ENCODE peak calls at places on chromosomes 3 and 15, in ten cellular contexts. U, Z, R, W, N, X, S, B, I and F are unnamed samples.

GRCh38 chr3:94020293-94020692 is 8.1 kb downstream of the STX19 start:
- DNase-seq in U (no peak), Z (no peak), R (no peak), W (no peak), N (no peak), X (no peak), S (no peak), B (no peak), I (no peak), F (no peak)

GRCh38 chr15:69996842-69997478 is 100.8 kb downstream of the TLE3 start:
- DNase-seq in U (no peak), Z (no peak), R (no peak), W (peak; percentile 85), N (peak; percentile 31), X (no peak), S (no peak), B (no peak), I (no peak), F (no peak)

GRCh38 chr3:143242101-143242500 is 122.5 kb downstream of the CHST2 start:
- DNase-seq in U (no peak), Z (peak; percentile 15), R (peak; percentile 61), W (no peak), N (no peak), X (no peak), S (no peak), B (no peak), I (peak; percentile 63), F (no peak)

GRCh38 chr3:128922804-128923459 is 43.5 kb downstream of the ACAD9 start:
- DNase-seq in U (no peak), Z (no peak), R (no peak), W (no peak), N (no peak), X (no peak), S (no peak), B (no peak), I (no peak), F (no peak)

GRCh38 chr3:32448686-32449474 is 53.8 kb downstream of the CMTM6 start:
- DNase-seq in U (no peak), Z (no peak), R (no peak), W (no peak), N (no peak), X (no peak), S (no peak), B (no peak), I (no peak), F (peak; percentile 37)

GRCh38 chr3:106821801-106822200 is 555.4 kb upstream of the CCDC54 start:
- DNase-seq in U (no peak), Z (no peak), R (no peak), W (no peak), N (no peak), X (no peak), S (no peak), B (no peak), I (no peak), F (no peak)

GRCh38 chr15:87033056-87033455 is 953.4 kb downstream of the AGBL1 start:
- DNase-seq in U (no peak), Z (no peak), R (peak; percentile 19), W (no peak), N (peak; percentile 46), X (no peak), S (peak; percentile 42), B (no peak), I (no peak), F (no peak)

GRCh38 chr15:33279613-33280205 is 31.1 kb upstream of the RYR3 start:
- DNase-seq in U (peak; percentile 14), Z (peak; percentile 22), R (peak; percentile 42), W (no peak), N (peak; percentile 84), X (no peak), S (no peak), B (no peak), I (peak; percentile 44), F (no peak)

GRCh38 chr15:84859143-84859542 is 25.3 kb upstream of the SLC28A1 start:
- DNase-seq in U (no peak), Z (no peak), R (no peak), W (peak; percentile 48), N (peak; percentile 98), X (no peak), S (no peak), B (no peak), I (no peak), F (no peak)

GRCh38 chr15:63306480-63307073 is 29.2 kb downstream of the APH1B start:
- DNase-seq in U (no peak), Z (no peak), R (no peak), W (no peak), N (no peak), X (no peak), S (no peak), B (no peak), I (no peak), F (no peak)

GRCh38 chr15:63312286-63312685 is 34.9 kb downstream of the APH1B start:
- DNase-seq in U (no peak), Z (no peak), R (no peak), W (no peak), N (no peak), X (no peak), S (no peak), B (no peak), I (no peak), F (peak; percentile 41)

GRCh38 chr15:63310646-63311045 is 33.2 kb downstream of the APH1B start:
- DNase-seq in U (no peak), Z (peak; percentile 57), R (no peak), W (no peak), N (no peak), X (no peak), S (no peak), B (no peak), I (no peak), F (no peak)

GRCh38 chr15:63308491-63308890 is 31.1 kb downstream of the APH1B start:
- DNase-seq in U (no peak), Z (no peak), R (no peak), W (no peak), N (no peak), X (no peak), S (no peak), B (no peak), I (no peak), F (no peak)

DNA sequence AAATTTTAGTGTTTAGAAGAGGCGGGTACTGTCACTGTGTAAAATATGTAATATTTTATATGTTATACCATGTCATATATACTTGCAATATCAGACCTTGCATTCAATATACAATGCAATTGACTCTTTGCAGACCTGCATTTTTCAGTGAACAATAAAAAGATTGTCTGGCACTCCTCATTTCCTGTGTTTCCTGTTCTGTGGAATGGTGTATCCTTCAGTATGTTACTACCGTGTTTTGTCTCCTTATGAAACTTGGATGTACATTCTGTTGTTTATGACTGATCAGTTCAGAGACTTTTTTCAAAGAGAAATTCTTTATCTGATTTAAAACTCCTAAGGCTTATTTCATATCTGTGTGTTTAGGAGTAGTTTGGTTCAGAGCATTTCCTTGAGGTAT is 31.5 kb downstream of the APH1B start:
- DNase-seq in U (no peak), Z (peak; percentile 74), R (no peak), W (no peak), N (peak; percentile 17), X (no peak), S (no peak), B (no peak), I (no peak), F (no peak)
- H3K27ac ChIP-seq in U (no peak overlapping the region), Z (peak overlapping the region; percentile 34), R (no peak overlapping the region), W (no peak overlapping the region), N (no peak overlapping the region), X (no peak overlapping the region), S (no peak overlapping the region), B (no peak overlapping the region), I (no peak overlapping the region), F (no peak overlapping the region)

DNA sequence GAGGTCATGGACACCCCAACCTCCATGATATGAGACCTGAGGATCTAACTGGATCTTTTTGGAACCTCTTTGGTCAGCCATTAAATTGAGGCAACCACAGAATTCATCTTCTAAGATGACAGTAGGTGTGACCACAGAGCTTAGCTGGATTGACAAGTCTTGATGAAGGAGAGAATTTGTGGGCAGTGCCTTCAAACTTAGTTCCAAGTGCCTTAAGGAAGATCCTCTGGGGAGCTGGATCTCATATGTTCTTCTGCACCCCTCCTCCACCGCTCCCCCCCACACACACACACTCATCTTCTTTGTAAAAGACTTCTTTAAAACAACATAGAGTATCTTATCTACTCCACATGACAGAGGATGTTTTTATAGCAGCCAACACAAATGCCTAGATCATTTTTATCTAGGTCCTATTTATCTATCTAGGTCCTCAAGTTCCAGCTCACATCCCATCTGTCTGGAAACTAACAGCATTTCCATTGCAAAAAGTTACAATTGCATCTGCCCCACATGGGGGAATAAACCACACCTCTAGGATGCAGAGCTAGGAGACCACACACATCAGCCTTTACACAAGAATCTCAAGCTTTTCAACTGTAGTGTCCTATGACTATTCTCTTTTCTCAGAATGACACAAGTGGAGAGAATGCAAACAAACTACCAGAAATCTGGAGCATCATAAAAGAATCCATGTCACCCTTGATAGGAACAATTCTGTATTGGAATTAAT is 37.4 kb downstream of the WWTR1 start:
- DNase-seq in U (peak; percentile 58), Z (no peak), R (peak; percentile 94), W (no peak), N (peak; percentile 26), X (no peak), S (no peak), B (no peak), I (peak; percentile 86), F (no peak)
- H3K9ac ChIP-seq in U (no peak overlapping the region), Z (peak overlapping the region; percentile 83), R (peak overlapping the region; percentile 31), W (no peak overlapping the region), N (no peak overlapping the region), X (no peak overlapping the region), S (no peak overlapping the region), B (no peak overlapping the region), I (peak overlapping the region; percentile 77), F (no peak overlapping the region)

GRCh38 chr15:91100561-91101355 is 701 bp downstream of the SV2B start:
- DNase-seq in U (peak; percentile 37), Z (peak; percentile 24), R (peak; percentile 3), W (no peak), N (no peak), X (no peak), S (peak; percentile 59), B (no peak), I (no peak), F (peak; percentile 57)

GRCh38 chr15:91101356-91101920 is 1.4 kb downstream of the SV2B start:
- DNase-seq in U (no peak), Z (no peak), R (no peak), W (no peak), N (no peak), X (no peak), S (no peak), B (no peak), I (no peak), F (peak; percentile 66)

GRCh38 chr15:91102546-91103330 is 2.7 kb downstream of the SV2B start:
- DNase-seq in U (no peak), Z (no peak), R (no peak), W (no peak), N (no peak), X (no peak), S (no peak), B (no peak), I (no peak), F (no peak)

GRCh38 chr15:91099616-91100560 is at the start of gene SV2B:
- DNase-seq in U (peak; percentile 45), Z (peak; percentile 7), R (peak; percentile 14), W (no peak), N (peak; percentile 28), X (no peak), S (no peak), B (no peak), I (peak; percentile 32), F (peak; percentile 85)

GRCh38 chr15:91098451-91098850 is 1.6 kb upstream of the SV2B start:
- DNase-seq in U (no peak), Z (no peak), R (no peak), W (no peak), N (no peak), X (no peak), S (no peak), B (no peak), I (no peak), F (no peak)
- H3K27me3 ChIP-seq in U (peaks cover 15% of the 10 kb centered on the region), Z (peaks cover 26% of the 10 kb centered on the region), R (peaks cover 49% of the 10 kb centered on the region), W (peaks cover 40% of the 10 kb centered on the region), N (peaks cover 72% of the 10 kb centered on the region), X (peaks cover 40% of the 10 kb centered on the region), S (no peaks in the 10 kb centered on the region), B (peaks cover 15% of the 10 kb centered on the region), I (peaks cover 32% of the 10 kb centered on the region), F (peaks cover 88% of the 10 kb centered on the region)

GRCh38 chr3:25887907-25888306 is 98.0 kb downstream of the OXSM start:
- DNase-seq in U (no peak), Z (no peak), R (no peak), W (no peak), N (no peak), X (no peak), S (no peak), B (no peak), I (no peak), F (no peak)
- H3K27ac ChIP-seq in U (no peak overlapping the region), Z (no peak overlapping the region), R (no peak overlapping the region), W (no peak overlapping the region), N (no peak overlapping the region), X (no peak overlapping the region), S (no peak overlapping the region), B (no peak overlapping the region), I (no peak overlapping the region), F (no peak overlapping the region)